ENCODE peak calls at places on chromosome 7, in nine cellular contexts. C is DND-41, K is kidney, P is brain microvascular endothelial cell, G is WERI-Rb-1, V is heart left ventricle, N is fibroblast of lung, O is OCI-LY7, U is thyroid gland. Z is an unnamed sample.

GRCh38 chr7:121069346-121070100 is 81.0 kb downstream of the CPED1 start:
- DNase-seq in C (no peak), K (no peak), P (peak), G (no peak), V (no peak), N (peak), O (no peak), U (no peak), Z (no peak)

GRCh38 chr7:41054960-41055700 is 647.8 kb downstream of the INHBA start:
- DNase-seq in C (no peak), K (no peak), P (no peak), G (no peak), V (no peak), N (peak), O (no peak), U (no peak), Z (no peak)

GRCh38 chr7:14962778-14963177 is 60.2 kb upstream of the DGKB start:
- DNase-seq in C (no peak), K (no peak), P (no peak), G (no peak), V (no peak), N (peak), O (no peak), U (no peak), Z (no peak)

GRCh38 chr7:25895792-25896171 is 256.2 kb upstream of the NFE2L3 start:
- DNase-seq in C (no peak), K (no peak), P (no peak), G (no peak), V (no peak), N (no peak), O (no peak), U (no peak), Z (no peak)

GRCh38 chr7:106166651-106167342 is 54.7 kb upstream of the SYPL1 start:
- DNase-seq in C (peak), K (no peak), P (peak), G (peak), V (peak), N (peak), O (peak), U (peak), Z (no peak)

GRCh38 chr7:111390000-111390399 is 172.3 kb downstream of the IMMP2L start:
- DNase-seq in C (no peak), K (no peak), P (no peak), G (no peak), V (no peak), N (no peak), O (no peak), U (no peak), Z (no peak)

GRCh38 chr7:27161721-27162547 is 3.4 kb downstream of the HOXA9 start:
- DNase-seq in C (no peak), K (peak), P (no peak), G (no peak), V (no peak), N (no peak), O (no peak), U (no peak), Z (peak)

GRCh38 chr7:129751916-129752315 is 140.4 kb downstream of the NRF1 start:
- DNase-seq in C (no peak), K (no peak), P (no peak), G (no peak), V (no peak), N (no peak), O (no peak), U (no peak), Z (no peak)

GRCh38 chr7:39958038-39958437 is 8.0 kb downstream of the CDK13 start:
- DNase-seq in C (no peak), K (no peak), P (no peak), G (no peak), V (no peak), N (no peak), O (peak), U (no peak), Z (no peak)

GRCh38 chr7:33774762-33775523 is 130.4 kb upstream of the BMPER start:
- DNase-seq in C (no peak), K (no peak), P (peak), G (no peak), V (peak), N (peak), O (no peak), U (peak), Z (peak)

GRCh38 chr7:5222861-5223411 is 32.9 kb downstream of the WIPI2 start:
- DNase-seq in C (no peak), K (peak), P (no peak), G (no peak), V (no peak), N (no peak), O (no peak), U (no peak), Z (no peak)

GRCh38 chr7:105596866-105597265 is 15.6 kb upstream of the EFCAB10 start:
- DNase-seq in C (no peak), K (no peak), P (no peak), G (no peak), V (no peak), N (no peak), O (no peak), U (no peak), Z (no peak)

GRCh38 chr7:76314042-76314721 is 11.7 kb downstream of the HSPB1 start:
- DNase-seq in C (peak), K (peak), P (peak), G (peak), V (peak), N (peak), O (peak), U (peak), Z (peak)

GRCh38 chr7:51160990-51161615 is 155.5 kb downstream of the COBL start:
- DNase-seq in C (peak), K (no peak), P (peak), G (peak), V (peak), N (peak), O (peak), U (peak), Z (peak)
- TF ChIP-seq CTCF in C (peak), K (peak), P (peak), G (peak), V (peak), N (peak), O (peak), U (peak), Z (peak)

GRCh38 chr7:43534110-43534509 is 48.8 kb upstream of the STK17A start:
- DNase-seq in C (no peak), K (no peak), P (no peak), G (no peak), V (no peak), N (peak), O (no peak), U (no peak), Z (no peak)
- H3K4me3 ChIP-seq in C (no peak), K (no peak), P (no peak), G (no peak), V (no peak), N (no peak), O (no peak), U (no peak), Z (no peak)

GRCh38 chr7:952548-953441 is 1.7 kb downstream of the ADAP1 start:
- DNase-seq in C (no peak), K (peak), P (no peak), G (no peak), V (no peak), N (no peak), O (no peak), U (no peak), Z (peak)

GRCh38 chr7:954330-955238 is at the start of gene ADAP1:
- DNase-seq in C (no peak), K (peak), P (no peak), G (peak), V (no peak), N (peak), O (peak), U (peak), Z (peak)

GRCh38 chr7:956031-956430 is 1.6 kb upstream of the ADAP1 start:
- DNase-seq in C (no peak), K (peak), P (no peak), G (no peak), V (no peak), N (no peak), O (no peak), U (no peak), Z (peak)

GRCh38 chr7:951881-952547 is 2.5 kb downstream of the ADAP1 start:
- DNase-seq in C (no peak), K (peak), P (no peak), G (no peak), V (no peak), N (no peak), O (no peak), U (no peak), Z (peak)

DNA sequence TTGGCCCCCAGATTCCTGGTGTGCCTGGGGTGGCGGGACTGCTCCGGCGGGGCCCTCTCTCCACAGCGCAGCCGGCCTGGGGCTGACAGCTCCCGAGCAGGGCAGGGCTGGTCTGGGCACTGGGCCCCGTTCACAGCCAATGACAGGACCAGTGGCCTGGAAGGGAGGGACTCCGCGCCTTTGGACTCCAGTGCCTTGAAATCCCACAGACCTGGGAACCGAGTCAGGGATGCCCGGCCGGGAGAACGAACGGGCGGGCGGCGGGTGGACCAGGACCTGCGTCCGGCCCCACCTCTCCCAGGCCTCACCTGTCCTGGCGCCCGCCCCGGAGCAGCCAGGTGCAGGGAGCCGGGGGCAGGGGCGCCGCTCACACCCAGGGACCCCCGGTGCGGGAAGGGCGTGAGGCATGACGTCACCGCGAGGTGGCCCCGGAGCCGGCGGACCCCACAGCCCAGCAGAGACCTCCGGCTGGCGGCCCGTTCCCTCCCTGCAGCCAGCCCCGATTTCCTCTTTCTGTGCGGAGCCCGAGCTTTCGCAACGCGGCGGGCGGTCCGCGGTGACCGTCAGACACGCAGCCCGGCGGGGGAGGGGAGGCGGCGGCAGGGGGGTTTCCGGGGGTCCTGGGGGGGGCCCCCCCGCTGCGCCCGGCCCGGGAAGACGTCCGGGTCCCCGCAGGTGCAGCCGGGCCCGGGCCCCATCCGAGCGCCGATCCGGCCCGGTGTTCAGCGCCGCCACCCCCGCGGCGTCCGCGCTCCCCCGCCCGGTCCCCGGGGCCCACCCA is 743 bp downstream of the ADAP1 start:
- DNase-seq in C (no peak), K (peak), P (no peak), G (peak), V (peak), N (peak), O (no peak), U (peak), Z (peak)
- H3K27ac ChIP-seq in C (no peak), K (peak), P (no peak), G (no peak), V (no peak), N (no peak), O (no peak), U (no peak), Z (no peak)

GRCh38 chr7:42128703-42129102 is 108.3 kb downstream of the GLI3 start:
- DNase-seq in C (peak), K (no peak), P (no peak), G (peak), V (no peak), N (peak), O (peak), U (no peak), Z (no peak)
- TF ChIP-seq CTCF in C (peak), K (no peak), P (peak), G (peak), V (no peak), N (peak), O (peak), U (no peak), Z (no peak)

GRCh38 chr7:19113001-19113349 is 4.5 kb downstream of the TWIST1 start:
- DNase-seq in C (no peak), K (no peak), P (no peak), G (no peak), V (no peak), N (no peak), O (no peak), U (no peak), Z (no peak)

GRCh38 chr7:19116121-19117080 is 1.0 kb downstream of the TWIST1 start:
- DNase-seq in C (no peak), K (no peak), P (peak), G (peak), V (peak), N (peak), O (no peak), U (no peak), Z (no peak)

GRCh38 chr7:19112290-19113000 is 5.0 kb downstream of the TWIST1 start:
- DNase-seq in C (no peak), K (no peak), P (peak), G (no peak), V (peak), N (peak), O (no peak), U (no peak), Z (no peak)

GRCh38 chr7:19114591-19114855 is 2.9 kb downstream of the TWIST1 start:
- DNase-seq in C (no peak), K (no peak), P (no peak), G (no peak), V (no peak), N (peak), O (no peak), U (no peak), Z (no peak)

DNA sequence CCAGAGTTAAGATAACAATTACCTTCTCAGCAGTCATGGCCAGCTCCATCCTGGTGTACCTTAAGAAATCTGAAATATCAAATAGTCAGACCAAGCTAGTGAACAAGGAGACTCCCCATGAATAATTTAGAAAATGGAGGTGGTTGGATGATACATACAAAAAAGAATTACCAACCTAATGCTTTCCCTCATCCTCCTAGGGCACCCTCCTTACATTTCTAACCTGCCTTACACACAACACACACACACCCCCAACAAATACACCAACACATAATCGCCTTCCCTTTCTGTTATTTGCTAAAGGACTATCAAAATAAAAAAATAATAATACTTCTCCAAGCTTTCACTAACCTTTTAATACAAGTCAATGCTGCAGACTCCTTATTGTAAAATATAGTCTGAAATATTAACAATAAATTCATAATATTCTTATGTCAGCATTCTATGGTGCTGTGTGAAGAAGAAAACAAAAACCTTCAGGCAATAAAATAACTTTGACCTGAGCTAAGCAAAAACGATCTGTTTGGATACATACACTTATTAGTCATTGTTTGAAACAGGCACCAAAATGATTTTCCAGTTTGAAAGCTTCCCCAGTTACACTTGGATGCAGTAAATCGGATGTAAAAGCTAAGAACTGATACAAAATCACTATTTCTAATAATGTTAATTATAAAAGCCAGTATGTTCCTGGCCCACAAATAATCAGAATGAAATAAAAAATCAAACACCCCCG is 3.4 kb downstream of the TWIST1 start:
- DNase-seq in C (no peak), K (no peak), P (peak), G (no peak), V (no peak), N (peak), O (no peak), U (no peak), Z (no peak)
- H3K4me3 ChIP-seq in C (no peak), K (no peak), P (peak), G (no peak), V (no peak), N (peak), O (no peak), U (no peak), Z (no peak)

DNA sequence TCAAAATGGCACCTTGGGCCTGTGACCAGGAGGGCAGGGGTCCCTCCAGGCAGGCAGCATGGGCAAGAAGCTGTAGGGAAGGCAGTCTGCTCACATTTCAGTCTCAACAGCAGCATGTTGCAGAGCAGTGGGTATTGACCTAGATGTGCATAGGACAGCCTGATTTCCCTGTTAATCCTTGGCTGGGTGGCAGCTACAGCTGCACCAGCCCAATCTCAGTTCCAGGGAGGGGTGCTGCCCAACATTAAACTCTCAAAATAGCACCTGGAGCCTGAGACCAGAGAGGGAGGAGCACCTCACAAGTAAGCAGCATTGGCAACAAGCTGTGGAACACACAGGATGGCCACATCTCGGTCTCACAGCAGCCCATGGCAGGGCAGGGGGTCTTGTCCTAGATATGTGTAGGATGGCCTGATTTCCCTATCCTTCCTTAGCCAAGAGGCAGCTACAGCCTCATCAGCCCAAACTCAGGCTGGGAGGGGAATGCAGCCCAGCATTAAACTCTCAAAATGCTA is 10.3 kb downstream of the TMEM140 start:
- DNase-seq in C (no peak), K (no peak), P (no peak), G (no peak), V (no peak), N (no peak), O (no peak), U (no peak), Z (peak)
- H3K27ac ChIP-seq in C (no peak), K (peak), P (no peak), G (no peak), V (peak), N (no peak), O (no peak), U (no peak), Z (peak)

GRCh38 chr7:150875791-150876190 is 23.5 kb downstream of the AOC1 start:
- DNase-seq in C (no peak), K (no peak), P (no peak), G (no peak), V (no peak), N (no peak), O (peak), U (no peak), Z (no peak)
- TF ChIP-seq CTCF in C (no peak), K (peak), P (peak), G (peak), V (no peak), N (peak), O (peak), U (no peak), Z (no peak)

DNA sequence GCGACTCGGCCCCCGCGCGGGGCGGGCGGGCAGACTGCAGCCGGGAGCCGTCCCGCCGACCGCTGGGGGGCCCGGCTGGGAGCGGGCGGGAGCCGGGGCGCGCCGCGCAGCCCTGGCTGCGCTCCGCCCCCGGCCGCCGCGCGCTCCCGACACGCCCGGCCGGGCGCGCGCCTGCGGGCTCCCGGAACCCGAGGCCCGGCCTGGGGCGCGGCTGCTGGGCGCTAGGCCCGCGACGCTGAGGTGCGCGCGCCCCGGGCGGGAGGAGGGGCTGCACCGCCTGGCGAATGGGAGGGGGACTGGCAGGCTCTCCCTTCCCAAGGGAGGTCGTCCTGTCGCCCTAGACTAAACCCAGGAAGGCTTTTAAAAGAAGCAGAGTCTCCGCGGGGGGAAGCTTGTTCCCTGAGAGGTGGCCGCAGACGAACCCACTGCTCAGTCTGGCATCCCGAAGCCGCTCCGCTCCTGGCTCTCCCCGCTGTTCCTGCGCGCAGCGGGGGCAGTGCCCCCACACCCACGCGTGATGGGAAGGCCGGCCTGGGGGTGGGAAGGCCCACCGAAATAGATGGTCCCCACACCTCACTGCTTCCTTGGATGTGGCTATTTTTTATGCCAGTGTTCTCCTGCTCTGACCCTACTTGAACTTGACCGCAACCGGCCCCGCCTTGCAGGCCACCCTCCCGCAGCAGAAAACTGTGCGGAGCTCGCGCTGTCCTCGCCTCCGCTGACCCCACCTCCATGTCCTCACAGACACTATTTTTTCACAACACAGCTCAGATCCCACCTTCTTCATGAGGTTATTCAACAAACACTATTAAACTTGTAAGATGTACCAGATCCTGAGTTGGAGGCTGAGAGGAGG is at the start of gene VOPP1:
- DNase-seq in C (peak), K (peak), P (peak), G (peak), V (peak), N (peak), O (peak), U (peak), Z (peak)
- H3K4me3 ChIP-seq in C (peak), K (peak), P (peak), G (peak), V (peak), N (peak), O (peak), U (peak), Z (peak)

GRCh38 chr7:109956916-109957315 is 1134.0 kb upstream of the LRRN3 start:
- DNase-seq in C (no peak), K (no peak), P (no peak), G (no peak), V (no peak), N (no peak), O (no peak), U (no peak), Z (no peak)

GRCh38 chr7:109945820-109946518 is 1145.0 kb upstream of the LRRN3 start:
- DNase-seq in C (peak), K (no peak), P (no peak), G (no peak), V (no peak), N (no peak), O (no peak), U (no peak), Z (no peak)

GRCh38 chr7:109950256-109950655 is 1140.7 kb upstream of the LRRN3 start:
- DNase-seq in C (no peak), K (no peak), P (no peak), G (no peak), V (no peak), N (no peak), O (no peak), U (no peak), Z (no peak)

DNA sequence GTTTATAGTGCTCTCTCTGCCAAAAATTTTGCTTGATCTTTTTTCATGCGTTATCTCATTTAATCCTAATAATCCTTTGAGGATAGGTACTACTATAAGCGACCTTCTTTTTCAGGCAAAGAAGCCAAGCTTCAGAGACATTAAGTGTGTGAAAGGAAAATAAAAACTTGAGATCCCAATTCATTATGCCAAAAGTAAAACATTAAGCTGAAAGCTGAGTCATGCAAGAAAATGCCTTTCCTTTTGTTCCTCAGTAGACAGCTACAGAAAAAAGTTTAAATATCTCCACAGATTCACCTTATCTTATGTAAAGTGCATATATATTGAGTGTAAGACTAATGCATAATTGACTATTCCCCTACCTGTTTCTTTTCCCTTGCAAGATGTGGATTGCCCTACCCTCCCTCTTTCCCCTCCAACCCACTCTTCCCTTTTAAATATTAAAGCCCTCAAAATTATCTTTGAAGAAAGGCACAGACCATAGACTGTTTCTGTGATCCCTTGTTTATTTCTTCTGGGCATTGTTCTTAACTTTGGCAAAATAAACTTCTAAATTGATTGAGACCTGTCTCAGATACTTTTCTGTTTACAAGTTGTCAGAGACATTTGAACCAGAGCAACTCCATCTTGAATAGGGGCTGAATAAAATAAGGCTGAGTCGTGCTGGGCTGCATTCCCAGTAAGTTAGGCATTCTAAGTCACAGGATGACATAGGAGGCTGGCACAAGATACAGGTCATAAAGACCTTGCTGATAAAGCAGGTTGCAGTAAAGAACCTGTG is 1139.9 kb upstream of the LRRN3 start:
- DNase-seq in C (no peak), K (no peak), P (no peak), G (no peak), V (no peak), N (no peak), O (no peak), U (no peak), Z (no peak)
- H3K27ac ChIP-seq in C (no peak), K (no peak), P (no peak), G (no peak), V (no peak), N (no peak), O (no peak), U (no peak), Z (no peak)